ENCODE peak calls at places on chromosomes 2 and 18, in six cellular contexts. G, R, F, P, E and V are unnamed samples.

GRCh38 chr18:13713455-13714055 is 12.8 kb downstream of the FAM210A start:
- DNase-seq in G (no peak), R (no peak), F (no peak), P (no peak), E (no peak), V (no peak)

GRCh38 chr2:217289153-217289908 is 429.5 kb upstream of the TNP1 start:
- DNase-seq in G (no peak), R (no peak), F (no peak), P (no peak), E (no peak), V (no peak)

GRCh38 chr2:119436993-119437772 is 5.5 kb downstream of the TMEM37 start:
- DNase-seq in G (no peak), R (no peak), F (no peak), P (no peak), E (no peak), V (no peak)

GRCh38 chr18:34330308-34330707 is 105.6 kb upstream of the NOL4 start:
- DNase-seq in G (no peak), R (no peak), F (no peak), P (no peak), E (peak), V (no peak)

GRCh38 chr2:6516674-6517073 is 349.0 kb downstream of the CMPK2 start:
- DNase-seq in G (no peak), R (no peak), F (no peak), P (no peak), E (no peak), V (no peak)

GRCh38 chr18:54910161-54910919 is 48.9 kb downstream of the CCDC68 start:
- DNase-seq in G (no peak), R (no peak), F (no peak), P (no peak), E (no peak), V (no peak)

GRCh38 chr2:128234613-128235012 is 84.1 kb downstream of the HS6ST1 start:
- DNase-seq in G (no peak), R (no peak), F (no peak), P (no peak), E (no peak), V (no peak)

GRCh38 chr2:24317491-24317920 is 42.8 kb downstream of the ITSN2 start:
- DNase-seq in G (no peak), R (no peak), F (no peak), P (no peak), E (no peak), V (no peak)

GRCh38 chr2:30655660-30656059 is 151.6 kb downstream of the CAPN13 start:
- DNase-seq in G (no peak), R (no peak), F (no peak), P (no peak), E (peak), V (peak)

GRCh38 chr2:85325466-85325811 is 2.4 kb downstream of the TGOLN2 start:
- DNase-seq in G (no peak), R (no peak), F (no peak), P (no peak), E (no peak), V (no peak)

GRCh38 chr2:240162032-240162431 is 21.6 kb upstream of the OTOS start:
- DNase-seq in G (no peak), R (no peak), F (no peak), P (no peak), E (no peak), V (no peak)

GRCh38 chr2:102703748-102704147 is 58.1 kb upstream of the TMEM182 start:
- DNase-seq in G (no peak), R (no peak), F (peak), P (no peak), E (peak), V (no peak)

GRCh38 chr18:57439985-57440330 is 4.8 kb downstream of the ONECUT2 start:
- DNase-seq in G (no peak), R (no peak), F (no peak), P (no peak), E (no peak), V (no peak)

GRCh38 chr18:66439207-66439606 is 164.7 kb downstream of the CDH19 start:
- DNase-seq in G (no peak), R (no peak), F (no peak), P (no peak), E (no peak), V (no peak)

GRCh38 chr2:161407597-161407996 is 8.5 kb upstream of the TBR1 start:
- DNase-seq in G (no peak), R (no peak), F (no peak), P (no peak), E (no peak), V (no peak)

GRCh38 chr2:132977812-132978529 is 308.0 kb upstream of the LYPD1 start:
- DNase-seq in G (no peak), R (no peak), F (no peak), P (no peak), E (peak), V (peak)

GRCh38 chr2:48114256-48114655 is 208.0 kb upstream of the FBXO11 start:
- DNase-seq in G (peak), R (no peak), F (peak), P (no peak), E (peak), V (peak)

GRCh38 chr2:157596992-157597681 is 31.5 kb downstream of the ACVR1C start:
- DNase-seq in G (no peak), R (peak), F (no peak), P (peak), E (no peak), V (peak)

GRCh38 chr18:7174359-7175107 is 56.4 kb upstream of the LRRC30 start:
- DNase-seq in G (no peak), R (no peak), F (no peak), P (peak), E (peak), V (no peak)

GRCh38 chr18:45245036-45245638 is 370.1 kb upstream of the SLC14A2 start:
- DNase-seq in G (no peak), R (no peak), F (no peak), P (no peak), E (no peak), V (no peak)

GRCh38 chr2:101114268-101114783 is 36.9 kb downstream of the TBC1D8 start:
- DNase-seq in G (no peak), R (no peak), F (no peak), P (no peak), E (no peak), V (no peak)

GRCh38 chr2:33526132-33526531 is 49.7 kb downstream of the RASGRP3 start:
- DNase-seq in G (no peak), R (no peak), F (no peak), P (no peak), E (no peak), V (no peak)